ENCODE peak calls at places on chromosomes 7 and 10, in seven cellular contexts. One of them, this sample, is unnamed.

GRCh38 chr10:11170993-11171416 is 153.3 kb downstream of the CELF2 start:
- DNase-seq in NCI-H1105 treated with DMSO at 0.1 percent for 48 hours: no peak
- DNase-seq in GM12891: no peak
- DNase-seq in astrocyte of the cerebellum: no peak
- DNase-seq in cardiac fibroblast: no peak
- DNase-seq in LHCN-M2: no peak
- DNase-seq in right atrium auricular region: no peak
- DNase-seq in this sample: no peak

GRCh38 chr10:73781879-73782748 is at the start of gene CHCHD1:
- DNase-seq in NCI-H1105 treated with DMSO at 0.1 percent for 48 hours: peak; percentile 69
- DNase-seq in GM12891: peak; percentile 81
- DNase-seq in astrocyte of the cerebellum: peak; percentile 63
- DNase-seq in cardiac fibroblast: peak; percentile 90
- DNase-seq in LHCN-M2: peak; percentile 85
- DNase-seq in right atrium auricular region: peak; percentile 94
- DNase-seq in this sample: peak; percentile 28

GRCh38 chr7:120170849-120171248 is 102.1 kb upstream of the KCND2 start:
- DNase-seq in NCI-H1105 treated with DMSO at 0.1 percent for 48 hours: no peak
- DNase-seq in GM12891: no peak
- DNase-seq in astrocyte of the cerebellum: no peak
- DNase-seq in cardiac fibroblast: no peak
- DNase-seq in LHCN-M2: peak; percentile 25
- DNase-seq in right atrium auricular region: no peak
- DNase-seq in this sample: no peak

GRCh38 chr10:47225186-47225927 is 74.6 kb upstream of the GDF10 start:
- DNase-seq in NCI-H1105 treated with DMSO at 0.1 percent for 48 hours: no peak
- DNase-seq in GM12891: no peak
- DNase-seq in astrocyte of the cerebellum: no peak
- DNase-seq in cardiac fibroblast: no peak
- DNase-seq in LHCN-M2: no peak
- DNase-seq in right atrium auricular region: peak; percentile 52
- DNase-seq in this sample: no peak

GRCh38 chr10:118501637-118502440 is 93.6 kb downstream of the PRLHR start:
- DNase-seq in NCI-H1105 treated with DMSO at 0.1 percent for 48 hours: no peak
- DNase-seq in GM12891: no peak
- DNase-seq in astrocyte of the cerebellum: peak; percentile 22
- DNase-seq in cardiac fibroblast: peak; percentile 64
- DNase-seq in LHCN-M2: peak; percentile 70
- DNase-seq in right atrium auricular region: no peak
- DNase-seq in this sample: peak; percentile 71

GRCh38 chr7:82339958-82340357 is 103.6 kb downstream of the CACNA2D1 start:
- DNase-seq in NCI-H1105 treated with DMSO at 0.1 percent for 48 hours: no peak
- DNase-seq in GM12891: no peak
- DNase-seq in astrocyte of the cerebellum: no peak
- DNase-seq in cardiac fibroblast: no peak
- DNase-seq in LHCN-M2: peak; percentile 32
- DNase-seq in right atrium auricular region: no peak
- DNase-seq in this sample: no peak

GRCh38 chr7:14195079-14195478 is 205.6 kb upstream of the ETV1 start:
- DNase-seq in NCI-H1105 treated with DMSO at 0.1 percent for 48 hours: no peak
- DNase-seq in GM12891: no peak
- DNase-seq in astrocyte of the cerebellum: no peak
- DNase-seq in cardiac fibroblast: no peak
- DNase-seq in LHCN-M2: no peak
- DNase-seq in right atrium auricular region: no peak
- DNase-seq in this sample: no peak

GRCh38 chr7:127365957-127366315 is 26.6 kb downstream of the ZNF800 start:
- DNase-seq in NCI-H1105 treated with DMSO at 0.1 percent for 48 hours: no peak
- DNase-seq in GM12891: no peak
- DNase-seq in astrocyte of the cerebellum: no peak
- DNase-seq in cardiac fibroblast: no peak
- DNase-seq in LHCN-M2: no peak
- DNase-seq in right atrium auricular region: no peak
- DNase-seq in this sample: no peak

GRCh38 chr10:123945506-123945905 is 53.9 kb upstream of the CPXM2 start:
- DNase-seq in NCI-H1105 treated with DMSO at 0.1 percent for 48 hours: no peak
- DNase-seq in GM12891: no peak
- DNase-seq in astrocyte of the cerebellum: no peak
- DNase-seq in cardiac fibroblast: no peak
- DNase-seq in LHCN-M2: peak; percentile 48
- DNase-seq in right atrium auricular region: no peak
- DNase-seq in this sample: peak; percentile 21

GRCh38 chr7:33107136-33108066 is 1.8 kb downstream of the RP9 start:
- DNase-seq in NCI-H1105 treated with DMSO at 0.1 percent for 48 hours: peak; percentile 40
- DNase-seq in GM12891: no peak
- DNase-seq in astrocyte of the cerebellum: peak; percentile 43
- DNase-seq in cardiac fibroblast: peak; percentile 73
- DNase-seq in LHCN-M2: peak; percentile 58
- DNase-seq in right atrium auricular region: no peak
- DNase-seq in this sample: peak; percentile 32

GRCh38 chr10:71241899-71242620 is 29.7 kb downstream of the UNC5B start:
- DNase-seq in NCI-H1105 treated with DMSO at 0.1 percent for 48 hours: no peak
- DNase-seq in GM12891: no peak
- DNase-seq in astrocyte of the cerebellum: no peak
- DNase-seq in cardiac fibroblast: peak; percentile 68
- DNase-seq in LHCN-M2: no peak
- DNase-seq in right atrium auricular region: no peak
- DNase-seq in this sample: no peak

GRCh38 chr10:22686347-22686746 is 28.0 kb downstream of the PIP4K2A start:
- DNase-seq in NCI-H1105 treated with DMSO at 0.1 percent for 48 hours: no peak
- DNase-seq in GM12891: no peak
- DNase-seq in astrocyte of the cerebellum: no peak
- DNase-seq in cardiac fibroblast: no peak
- DNase-seq in LHCN-M2: no peak
- DNase-seq in right atrium auricular region: no peak
- DNase-seq in this sample: no peak

GRCh38 chr10:47253651-47254375 is 46.2 kb upstream of the GDF10 start:
- DNase-seq in NCI-H1105 treated with DMSO at 0.1 percent for 48 hours: no peak
- DNase-seq in GM12891: no peak
- DNase-seq in astrocyte of the cerebellum: peak; percentile 92
- DNase-seq in cardiac fibroblast: peak; percentile 19
- DNase-seq in LHCN-M2: peak; percentile 4
- DNase-seq in right atrium auricular region: peak; percentile 68
- DNase-seq in this sample: peak; percentile 74

GRCh38 chr10:99815611-99816010 is 33.2 kb downstream of the ABCC2 start:
- DNase-seq in NCI-H1105 treated with DMSO at 0.1 percent for 48 hours: no peak
- DNase-seq in GM12891: no peak
- DNase-seq in astrocyte of the cerebellum: no peak
- DNase-seq in cardiac fibroblast: peak; percentile 49
- DNase-seq in LHCN-M2: no peak
- DNase-seq in right atrium auricular region: no peak
- DNase-seq in this sample: no peak

GRCh38 chr7:80662252-80662651 is 23.8 kb downstream of the CD36 start:
- DNase-seq in NCI-H1105 treated with DMSO at 0.1 percent for 48 hours: no peak
- DNase-seq in GM12891: no peak
- DNase-seq in astrocyte of the cerebellum: no peak
- DNase-seq in cardiac fibroblast: no peak
- DNase-seq in LHCN-M2: no peak
- DNase-seq in right atrium auricular region: no peak
- DNase-seq in this sample: no peak

GRCh38 chr7:151700621-151701185 is 176.2 kb downstream of the PRKAG2 start:
- DNase-seq in NCI-H1105 treated with DMSO at 0.1 percent for 48 hours: no peak
- DNase-seq in GM12891: no peak
- DNase-seq in astrocyte of the cerebellum: no peak
- DNase-seq in cardiac fibroblast: peak; percentile 55
- DNase-seq in LHCN-M2: peak; percentile 82
- DNase-seq in right atrium auricular region: no peak
- DNase-seq in this sample: no peak

GRCh38 chr7:4134204-4134603 is 547.9 kb upstream of the FOXK1 start:
- DNase-seq in NCI-H1105 treated with DMSO at 0.1 percent for 48 hours: no peak
- DNase-seq in GM12891: no peak
- DNase-seq in astrocyte of the cerebellum: no peak
- DNase-seq in cardiac fibroblast: no peak
- DNase-seq in LHCN-M2: no peak
- DNase-seq in right atrium auricular region: no peak
- DNase-seq in this sample: no peak

GRCh38 chr10:4354382-4354812 is 471.6 kb upstream of the AKR1E2 start:
- DNase-seq in NCI-H1105 treated with DMSO at 0.1 percent for 48 hours: no peak
- DNase-seq in GM12891: no peak
- DNase-seq in astrocyte of the cerebellum: no peak
- DNase-seq in cardiac fibroblast: no peak
- DNase-seq in LHCN-M2: peak; percentile 27
- DNase-seq in right atrium auricular region: no peak
- DNase-seq in this sample: no peak

GRCh38 chr10:94225589-94225988 is 137.2 kb downstream of the NOC3L start:
- DNase-seq in NCI-H1105 treated with DMSO at 0.1 percent for 48 hours: no peak
- DNase-seq in GM12891: no peak
- DNase-seq in astrocyte of the cerebellum: no peak
- DNase-seq in cardiac fibroblast: no peak
- DNase-seq in LHCN-M2: peak; percentile 39
- DNase-seq in right atrium auricular region: no peak
- DNase-seq in this sample: no peak

GRCh38 chr7:92698237-92698841 is 108.1 kb upstream of the FAM133B start:
- DNase-seq in NCI-H1105 treated with DMSO at 0.1 percent for 48 hours: peak; percentile 43
- DNase-seq in GM12891: no peak
- DNase-seq in astrocyte of the cerebellum: peak; percentile 95
- DNase-seq in cardiac fibroblast: peak; percentile 95
- DNase-seq in LHCN-M2: peak; percentile 94
- DNase-seq in right atrium auricular region: no peak
- DNase-seq in this sample: no peak

GRCh38 chr7:39132306-39132705 is 154.6 kb downstream of the POU6F2 start:
- DNase-seq in NCI-H1105 treated with DMSO at 0.1 percent for 48 hours: no peak
- DNase-seq in GM12891: no peak
- DNase-seq in astrocyte of the cerebellum: no peak
- DNase-seq in cardiac fibroblast: no peak
- DNase-seq in LHCN-M2: no peak
- DNase-seq in right atrium auricular region: no peak
- DNase-seq in this sample: no peak

GRCh38 chr10:49185213-49185612 is 3.0 kb downstream of the TMEM273 start:
- DNase-seq in NCI-H1105 treated with DMSO at 0.1 percent for 48 hours: no peak
- DNase-seq in GM12891: no peak
- DNase-seq in astrocyte of the cerebellum: no peak
- DNase-seq in cardiac fibroblast: no peak
- DNase-seq in LHCN-M2: no peak
- DNase-seq in right atrium auricular region: no peak
- DNase-seq in this sample: no peak

GRCh38 chr10:132675031-132675740 is 110.8 kb downstream of the NKX6-2 start:
- DNase-seq in NCI-H1105 treated with DMSO at 0.1 percent for 48 hours: no peak
- DNase-seq in GM12891: no peak
- DNase-seq in astrocyte of the cerebellum: no peak
- DNase-seq in cardiac fibroblast: no peak
- DNase-seq in LHCN-M2: no peak
- DNase-seq in right atrium auricular region: no peak
- DNase-seq in this sample: no peak

GRCh38 chr10:66805610-66806009 is 120.2 kb upstream of the LRRTM3 start:
- DNase-seq in NCI-H1105 treated with DMSO at 0.1 percent for 48 hours: no peak
- DNase-seq in GM12891: no peak
- DNase-seq in astrocyte of the cerebellum: no peak
- DNase-seq in cardiac fibroblast: no peak
- DNase-seq in LHCN-M2: no peak
- DNase-seq in right atrium auricular region: no peak
- DNase-seq in this sample: no peak

GRCh38 chr10:79327090-79327457 is 20.2 kb upstream of the PPIF start:
- DNase-seq in NCI-H1105 treated with DMSO at 0.1 percent for 48 hours: no peak
- DNase-seq in GM12891: no peak
- DNase-seq in astrocyte of the cerebellum: no peak
- DNase-seq in cardiac fibroblast: no peak
- DNase-seq in LHCN-M2: no peak
- DNase-seq in right atrium auricular region: no peak
- DNase-seq in this sample: no peak

GRCh38 chr7:100478966-100479660 is at the start of gene TSC22D4:
- DNase-seq in NCI-H1105 treated with DMSO at 0.1 percent for 48 hours: peak; percentile 88
- DNase-seq in GM12891: peak; percentile 92
- DNase-seq in astrocyte of the cerebellum: peak; percentile 75
- DNase-seq in cardiac fibroblast: peak; percentile 98
- DNase-seq in LHCN-M2: peak; percentile 95
- DNase-seq in right atrium auricular region: peak; percentile 93
- DNase-seq in this sample: peak; percentile 82

GRCh38 chr10:95211606-95212279 is 17.7 kb downstream of the ACSM6 start:
- DNase-seq in NCI-H1105 treated with DMSO at 0.1 percent for 48 hours: no peak
- DNase-seq in GM12891: no peak
- DNase-seq in astrocyte of the cerebellum: no peak
- DNase-seq in cardiac fibroblast: no peak
- DNase-seq in LHCN-M2: peak; percentile 55
- DNase-seq in right atrium auricular region: no peak
- DNase-seq in this sample: no peak

GRCh38 chr7:1964913-1965578 is 267.7 kb downstream of the MAD1L1 start:
- DNase-seq in NCI-H1105 treated with DMSO at 0.1 percent for 48 hours: no peak
- DNase-seq in GM12891: no peak
- DNase-seq in astrocyte of the cerebellum: no peak
- DNase-seq in cardiac fibroblast: no peak
- DNase-seq in LHCN-M2: no peak
- DNase-seq in right atrium auricular region: no peak
- DNase-seq in this sample: no peak

GRCh38 chr7:128693373-128694015 is 21.4 kb downstream of the GARIN1A start:
- DNase-seq in NCI-H1105 treated with DMSO at 0.1 percent for 48 hours: no peak
- DNase-seq in GM12891: no peak
- DNase-seq in astrocyte of the cerebellum: no peak
- DNase-seq in cardiac fibroblast: no peak
- DNase-seq in LHCN-M2: no peak
- DNase-seq in right atrium auricular region: no peak
- DNase-seq in this sample: no peak

GRCh38 chr10:125521721-125522680 is 161.0 kb downstream of the TEX36 start:
- DNase-seq in NCI-H1105 treated with DMSO at 0.1 percent for 48 hours: no peak
- DNase-seq in GM12891: peak; percentile 38
- DNase-seq in astrocyte of the cerebellum: no peak
- DNase-seq in cardiac fibroblast: no peak
- DNase-seq in LHCN-M2: peak; percentile 6
- DNase-seq in right atrium auricular region: no peak
- DNase-seq in this sample: no peak

GRCh38 chr7:145884716-145885514 is 231.7 kb upstream of the CNTNAP2 start:
- DNase-seq in NCI-H1105 treated with DMSO at 0.1 percent for 48 hours: no peak
- DNase-seq in GM12891: no peak
- DNase-seq in astrocyte of the cerebellum: no peak
- DNase-seq in cardiac fibroblast: no peak
- DNase-seq in LHCN-M2: no peak
- DNase-seq in right atrium auricular region: no peak
- DNase-seq in this sample: peak; percentile 32

GRCh38 chr7:98872328-98872924 is 2.6 kb upstream of the TMEM130 start:
- DNase-seq in NCI-H1105 treated with DMSO at 0.1 percent for 48 hours: no peak
- DNase-seq in GM12891: no peak
- DNase-seq in astrocyte of the cerebellum: no peak
- DNase-seq in cardiac fibroblast: no peak
- DNase-seq in LHCN-M2: no peak
- DNase-seq in right atrium auricular region: no peak
- DNase-seq in this sample: no peak

GRCh38 chr10:29969255-29970011 is 90.0 kb downstream of the JCAD start:
- DNase-seq in NCI-H1105 treated with DMSO at 0.1 percent for 48 hours: no peak
- DNase-seq in GM12891: no peak
- DNase-seq in astrocyte of the cerebellum: no peak
- DNase-seq in cardiac fibroblast: no peak
- DNase-seq in LHCN-M2: no peak
- DNase-seq in right atrium auricular region: no peak
- DNase-seq in this sample: no peak

GRCh38 chr7:46814516-46815250 is 767.2 kb downstream of the TNS3 start:
- DNase-seq in NCI-H1105 treated with DMSO at 0.1 percent for 48 hours: no peak
- DNase-seq in GM12891: no peak
- DNase-seq in astrocyte of the cerebellum: no peak
- DNase-seq in cardiac fibroblast: peak; percentile 18
- DNase-seq in LHCN-M2: no peak
- DNase-seq in right atrium auricular region: no peak
- DNase-seq in this sample: no peak

GRCh38 chr7:74542558-74543117 is 88.9 kb downstream of the GTF2IRD1 start:
- DNase-seq in NCI-H1105 treated with DMSO at 0.1 percent for 48 hours: peak; percentile 94
- DNase-seq in GM12891: no peak
- DNase-seq in astrocyte of the cerebellum: no peak
- DNase-seq in cardiac fibroblast: peak; percentile 21
- DNase-seq in LHCN-M2: no peak
- DNase-seq in right atrium auricular region: peak; percentile 65
- DNase-seq in this sample: peak; percentile 80

GRCh38 chr7:129438839-129439640 is 4.8 kb downstream of the STRIP2 start:
- DNase-seq in NCI-H1105 treated with DMSO at 0.1 percent for 48 hours: no peak
- DNase-seq in GM12891: no peak
- DNase-seq in astrocyte of the cerebellum: no peak
- DNase-seq in cardiac fibroblast: peak; percentile 65
- DNase-seq in LHCN-M2: peak; percentile 96
- DNase-seq in right atrium auricular region: no peak
- DNase-seq in this sample: no peak

GRCh38 chr7:56009695-56010094 is 41.5 kb downstream of the PSPH start:
- DNase-seq in NCI-H1105 treated with DMSO at 0.1 percent for 48 hours: peak; percentile 93
- DNase-seq in GM12891: no peak
- DNase-seq in astrocyte of the cerebellum: peak; percentile 38
- DNase-seq in cardiac fibroblast: peak; percentile 13
- DNase-seq in LHCN-M2: no peak
- DNase-seq in right atrium auricular region: no peak
- DNase-seq in this sample: peak; percentile 90

GRCh38 chr7:132464740-132465139 is 111.5 kb downstream of the PLXNA4 start:
- DNase-seq in NCI-H1105 treated with DMSO at 0.1 percent for 48 hours: no peak
- DNase-seq in GM12891: no peak
- DNase-seq in astrocyte of the cerebellum: peak; percentile 27
- DNase-seq in cardiac fibroblast: peak; percentile 70
- DNase-seq in LHCN-M2: no peak
- DNase-seq in right atrium auricular region: peak; percentile 68
- DNase-seq in this sample: peak; percentile 30